ENCODE peak calls at places on chromosomes 3 and 15, in four cellular contexts. One of them, this sample, is unnamed.
A peak's percentile ranks its signal among the peaks of the same experiment; 100 is the strongest.

GRCh38 chr3:109642042-109642441 is 304.7 kb upstream of the DPPA4 start:
- DNase-seq in right lobe of liver: no peak
- DNase-seq in Peyer's patch: no peak
- DNase-seq in upper lobe of left lung: no peak
- DNase-seq in this sample: no peak

GRCh38 chr15:90478981-90479481 is 50.7 kb upstream of the CRTC3 start:
- DNase-seq in right lobe of liver: no peak
- DNase-seq in Peyer's patch: no peak
- DNase-seq in upper lobe of left lung: no peak
- DNase-seq in this sample: no peak

GRCh38 chr15:82143390-82144047 is 97.7 kb upstream of the MEX3B start:
- DNase-seq in right lobe of liver: no peak
- DNase-seq in Peyer's patch: no peak
- DNase-seq in upper lobe of left lung: no peak
- DNase-seq in this sample: no peak

GRCh38 chr15:90261811-90262210 is 3.7 kb upstream of the NGRN start:
- DNase-seq in right lobe of liver: peak; percentile 21
- DNase-seq in Peyer's patch: no peak
- DNase-seq in upper lobe of left lung: no peak
- DNase-seq in this sample: no peak

GRCh38 chr3:132786890-132787289 is 64.7 kb upstream of the NPHP3 start:
- DNase-seq in right lobe of liver: no peak
- DNase-seq in Peyer's patch: no peak
- DNase-seq in upper lobe of left lung: no peak
- DNase-seq in this sample: no peak

GRCh38 chr15:34796847-34797246 is 1.5 kb upstream of the ACTC1 start:
- DNase-seq in right lobe of liver: no peak
- DNase-seq in Peyer's patch: no peak
- DNase-seq in upper lobe of left lung: no peak
- DNase-seq in this sample: no peak

GRCh38 chr3:121111914-121112612 is 204.1 kb downstream of the STXBP5L start:
- DNase-seq in right lobe of liver: no peak
- DNase-seq in Peyer's patch: no peak
- DNase-seq in upper lobe of left lung: no peak
- DNase-seq in this sample: no peak

GRCh38 chr3:134709563-134710312 is 58.9 kb upstream of the KY start:
- DNase-seq in right lobe of liver: no peak
- DNase-seq in Peyer's patch: no peak
- DNase-seq in upper lobe of left lung: no peak
- DNase-seq in this sample: no peak

GRCh38 chr3:82629937-82630336 is 868.5 kb upstream of the GBE1 start:
- DNase-seq in right lobe of liver: no peak
- DNase-seq in Peyer's patch: no peak
- DNase-seq in upper lobe of left lung: no peak
- DNase-seq in this sample: no peak

GRCh38 chr3:42012378-42012934 is 50.6 kb upstream of the ULK4 start:
- DNase-seq in right lobe of liver: no peak
- DNase-seq in Peyer's patch: no peak
- DNase-seq in upper lobe of left lung: no peak
- DNase-seq in this sample: no peak

GRCh38 chr3:179551383-179551782 is 11.3 kb upstream of the ACTL6A start:
- DNase-seq in right lobe of liver: no peak
- DNase-seq in Peyer's patch: no peak
- DNase-seq in upper lobe of left lung: no peak
- DNase-seq in this sample: no peak

GRCh38 chr3:112531358-112531781 is 30.4 kb downstream of the ATG3 start:
- DNase-seq in right lobe of liver: no peak
- DNase-seq in Peyer's patch: no peak
- DNase-seq in upper lobe of left lung: no peak
- DNase-seq in this sample: no peak

GRCh38 chr3:157074490-157074889 is 85.5 kb downstream of the CCNL1 start:
- DNase-seq in right lobe of liver: no peak
- DNase-seq in Peyer's patch: no peak
- DNase-seq in upper lobe of left lung: no peak
- DNase-seq in this sample: no peak

GRCh38 chr3:196193037-196193737 is 18.0 kb downstream of the ZDHHC19 start:
- DNase-seq in right lobe of liver: no peak
- DNase-seq in Peyer's patch: no peak
- DNase-seq in upper lobe of left lung: no peak
- DNase-seq in this sample: no peak

GRCh38 chr3:29080967-29081366 is 199.9 kb upstream of the RBMS3 start:
- DNase-seq in right lobe of liver: no peak
- DNase-seq in Peyer's patch: no peak
- DNase-seq in upper lobe of left lung: no peak
- DNase-seq in this sample: no peak

GRCh38 chr15:63945838-63946298 is 100.4 kb downstream of the DAPK2 start:
- DNase-seq in right lobe of liver: no peak
- DNase-seq in Peyer's patch: no peak
- DNase-seq in upper lobe of left lung: peak; percentile 84
- DNase-seq in this sample: peak; percentile 85

GRCh38 chr3:33658971-33659848 is 58.8 kb downstream of the CLASP2 start:
- DNase-seq in right lobe of liver: peak; percentile 83
- DNase-seq in Peyer's patch: peak; percentile 57
- DNase-seq in upper lobe of left lung: peak; percentile 80
- DNase-seq in this sample: peak; percentile 54

GRCh38 chr15:87887177-87887576 is 369.4 kb downstream of the NTRK3 start:
- DNase-seq in right lobe of liver: no peak
- DNase-seq in Peyer's patch: no peak
- DNase-seq in upper lobe of left lung: no peak
- DNase-seq in this sample: no peak

GRCh38 chr15:76576526-76577279 is 240.1 kb downstream of the ISL2 start:
- DNase-seq in right lobe of liver: peak; percentile 91
- DNase-seq in Peyer's patch: peak; percentile 18
- DNase-seq in upper lobe of left lung: no peak
- DNase-seq in this sample: peak; percentile 84

GRCh38 chr3:5277612-5278236 is 90.2 kb downstream of the EDEM1 start:
- DNase-seq in right lobe of liver: no peak
- DNase-seq in Peyer's patch: no peak
- DNase-seq in upper lobe of left lung: no peak
- DNase-seq in this sample: no peak

GRCh38 chr15:31367730-31368344 is 41.2 kb downstream of the KLF13 start:
- DNase-seq in right lobe of liver: no peak
- DNase-seq in Peyer's patch: peak; percentile 64
- DNase-seq in upper lobe of left lung: no peak
- DNase-seq in this sample: no peak

GRCh38 chr15:78004222-78004727 is 73.2 kb downstream of the TBC1D2B start:
- DNase-seq in right lobe of liver: peak; percentile 64
- DNase-seq in Peyer's patch: no peak
- DNase-seq in upper lobe of left lung: no peak
- DNase-seq in this sample: no peak

GRCh38 chr3:37907906-37908305 is 46.2 kb downstream of the CTDSPL start:
- DNase-seq in right lobe of liver: no peak
- DNase-seq in Peyer's patch: no peak
- DNase-seq in upper lobe of left lung: no peak
- DNase-seq in this sample: no peak

GRCh38 chr3:155745795-155746550 is 1.1 kb upstream of the PLCH1 start:
- DNase-seq in right lobe of liver: no peak
- DNase-seq in Peyer's patch: no peak
- DNase-seq in upper lobe of left lung: peak; percentile 48
- DNase-seq in this sample: no peak

GRCh38 chr3:109149078-109149477 is 12.6 kb downstream of the C3orf85 start:
- DNase-seq in right lobe of liver: no peak
- DNase-seq in Peyer's patch: no peak
- DNase-seq in upper lobe of left lung: no peak
- DNase-seq in this sample: no peak

GRCh38 chr3:25952133-25952532 is 162.2 kb downstream of the OXSM start:
- DNase-seq in right lobe of liver: no peak
- DNase-seq in Peyer's patch: no peak
- DNase-seq in upper lobe of left lung: no peak
- DNase-seq in this sample: no peak

GRCh38 chr3:15722877-15723623 is 74.7 kb downstream of the ANKRD28 start:
- DNase-seq in right lobe of liver: no peak
- DNase-seq in Peyer's patch: no peak
- DNase-seq in upper lobe of left lung: no peak
- DNase-seq in this sample: no peak

GRCh38 chr3:138441256-138441655 is 6.8 kb downstream of the ESYT3 start:
- DNase-seq in right lobe of liver: no peak
- DNase-seq in Peyer's patch: no peak
- DNase-seq in upper lobe of left lung: no peak
- DNase-seq in this sample: no peak

GRCh38 chr3:182848906-182849305 is 55.6 kb downstream of the ATP11B start:
- DNase-seq in right lobe of liver: no peak
- DNase-seq in Peyer's patch: no peak
- DNase-seq in upper lobe of left lung: no peak
- DNase-seq in this sample: no peak

GRCh38 chr3:128911911-128912310 is 32.5 kb downstream of the ACAD9 start:
- DNase-seq in right lobe of liver: no peak
- DNase-seq in Peyer's patch: no peak
- DNase-seq in upper lobe of left lung: no peak
- DNase-seq in this sample: no peak

DNA sequence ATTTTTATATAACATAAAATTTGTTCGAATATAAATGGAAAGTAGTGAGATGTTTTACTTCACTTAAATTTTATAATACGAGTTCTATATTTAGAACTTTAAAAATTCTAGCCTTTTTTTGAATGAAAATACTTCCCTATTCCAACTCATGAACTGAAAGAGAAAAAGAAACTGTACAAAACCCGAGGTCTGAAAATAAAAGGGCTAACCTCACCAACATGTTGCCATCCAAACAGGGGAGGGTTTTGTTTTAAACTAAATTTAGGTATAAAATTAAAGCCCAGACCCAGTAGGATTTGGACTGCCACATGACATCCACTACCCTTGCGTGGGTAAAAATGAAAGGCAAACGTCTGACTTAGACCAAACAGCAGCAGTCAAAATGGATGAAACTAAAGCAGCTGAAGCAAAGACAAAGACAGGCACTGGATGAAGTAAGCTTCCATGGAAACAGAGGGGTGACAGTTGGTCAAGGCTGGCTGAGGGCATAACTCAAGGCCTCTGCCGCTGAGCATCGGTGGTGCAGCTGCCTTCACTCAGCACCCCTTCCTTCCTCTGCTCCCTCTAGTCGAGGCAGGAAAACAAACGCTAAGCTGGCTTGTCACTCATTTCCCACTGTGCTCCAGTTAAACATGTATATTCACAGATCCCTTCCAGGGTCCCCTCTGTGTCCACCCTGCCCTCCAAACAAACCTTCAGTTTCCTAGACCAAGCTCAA is 58.1 kb downstream of the TM4SF4 start:
- DNase-seq in right lobe of liver: no peak
- DNase-seq in Peyer's patch: no peak
- DNase-seq in upper lobe of left lung: no peak
- DNase-seq in this sample: no peak
- H3K4me3 ChIP-seq in right lobe of liver: no peak overlapping the region
- H3K4me3 ChIP-seq in Peyer's patch: no peak overlapping the region
- H3K4me3 ChIP-seq in upper lobe of left lung: no peak overlapping the region
- H3K4me3 ChIP-seq in this sample: no peak overlapping the region

GRCh38 chr15:98785796-98786581 is 137.7 kb downstream of the IGF1R start:
- DNase-seq in right lobe of liver: no peak
- DNase-seq in Peyer's patch: no peak
- DNase-seq in upper lobe of left lung: no peak
- DNase-seq in this sample: no peak
- TF ChIP-seq CTCF in right lobe of liver: no peak
- TF ChIP-seq CTCF in Peyer's patch: no peak
- TF ChIP-seq CTCF in upper lobe of left lung: no peak
- TF ChIP-seq CTCF in this sample: no peak

GRCh38 chr3:169780738-169781137 is 7.5 kb downstream of the MYNN start:
- DNase-seq in right lobe of liver: no peak
- DNase-seq in Peyer's patch: no peak
- DNase-seq in upper lobe of left lung: no peak
- DNase-seq in this sample: no peak
- TF ChIP-seq POLR2A in right lobe of liver: no peak
- TF ChIP-seq POLR2A in Peyer's patch: no peak
- TF ChIP-seq POLR2A in upper lobe of left lung: no peak
- TF ChIP-seq POLR2A in this sample: no peak

GRCh38 chr3:142873569-142873968 is 15.3 kb downstream of the PCOLCE2 start:
- DNase-seq in right lobe of liver: no peak
- DNase-seq in Peyer's patch: no peak
- DNase-seq in upper lobe of left lung: no peak
- DNase-seq in this sample: no peak
- H3K4me3 ChIP-seq in right lobe of liver: no peak overlapping the region
- H3K4me3 ChIP-seq in Peyer's patch: no peak overlapping the region
- H3K4me3 ChIP-seq in upper lobe of left lung: no peak overlapping the region
- H3K4me3 ChIP-seq in this sample: no peak overlapping the region

DNA sequence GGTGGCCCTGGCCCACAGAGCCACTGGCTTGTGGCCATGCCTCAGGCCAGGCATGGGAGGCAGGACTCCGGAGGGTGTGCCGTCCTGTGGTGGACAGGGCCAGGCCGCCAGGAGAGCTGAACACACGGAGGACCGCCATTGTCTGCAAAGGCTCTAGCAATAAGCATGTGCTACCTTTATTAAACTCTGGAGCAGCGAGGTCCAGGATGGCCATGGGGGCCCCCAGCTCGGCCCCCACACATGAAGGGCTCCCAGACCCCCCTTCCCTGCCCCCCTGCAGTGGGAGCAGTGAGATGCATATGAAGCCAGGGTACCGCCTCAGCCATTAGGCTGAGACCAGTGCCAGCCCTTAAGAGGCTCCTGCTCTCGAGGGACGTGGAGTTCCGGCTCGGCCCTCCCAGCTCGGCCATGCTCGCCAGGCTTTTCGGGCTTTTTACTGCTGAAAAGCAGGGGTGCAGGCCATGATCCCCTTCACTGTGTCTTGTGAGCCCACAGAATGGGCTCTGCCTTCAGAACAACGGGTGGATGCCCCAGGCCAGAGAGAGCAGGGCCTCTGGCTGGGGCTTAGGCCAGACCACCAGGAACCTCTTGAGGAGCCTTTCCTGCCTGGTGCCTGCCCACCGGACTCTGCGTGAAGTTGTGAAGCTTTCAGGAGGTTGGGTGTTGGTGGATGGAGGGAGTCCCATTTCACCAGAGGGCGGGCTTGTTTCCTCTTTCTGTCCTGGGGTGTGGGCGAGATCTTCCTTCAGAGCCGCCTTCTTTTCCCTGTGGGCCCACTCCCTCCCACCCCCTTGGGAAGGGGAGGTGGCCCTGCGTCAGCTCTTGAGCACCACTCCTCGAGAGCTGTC is 2.6 kb downstream of the AMIGO3 start:
- DNase-seq in right lobe of liver: peak; percentile 59
- DNase-seq in Peyer's patch: no peak
- DNase-seq in upper lobe of left lung: peak; percentile 78
- DNase-seq in this sample: no peak
- TF ChIP-seq CTCF in right lobe of liver: no peak
- TF ChIP-seq CTCF in Peyer's patch: no peak
- TF ChIP-seq CTCF in upper lobe of left lung: no peak
- TF ChIP-seq CTCF in this sample: no peak

GRCh38 chr3:181629029-181629428 is 82.7 kb upstream of the SOX2 start:
- DNase-seq in right lobe of liver: no peak
- DNase-seq in Peyer's patch: no peak
- DNase-seq in upper lobe of left lung: no peak
- DNase-seq in this sample: no peak
- TF ChIP-seq POLR2A in right lobe of liver: no peak
- TF ChIP-seq POLR2A in Peyer's patch: no peak
- TF ChIP-seq POLR2A in upper lobe of left lung: no peak
- TF ChIP-seq POLR2A in this sample: no peak

DNA sequence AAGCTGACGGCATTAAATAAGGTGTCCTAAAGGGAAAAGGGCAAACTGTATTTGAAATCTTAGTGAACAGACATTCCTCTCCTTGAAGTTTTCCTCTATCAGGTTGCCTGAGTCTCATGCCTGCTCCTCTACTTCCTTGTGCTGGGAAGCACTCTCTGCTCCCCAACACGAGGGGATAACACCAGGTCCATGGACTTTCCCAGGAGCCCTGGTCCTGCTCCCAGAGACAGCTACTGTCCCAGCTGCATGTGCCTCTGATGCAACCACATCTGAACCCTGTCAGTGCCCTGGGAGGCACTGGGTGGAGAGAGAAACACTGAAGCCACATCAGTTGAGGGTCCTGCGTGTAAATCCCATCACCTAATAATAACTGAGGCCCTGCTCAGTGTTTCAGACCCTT is 7.4 kb downstream of the TLR9 start:
- DNase-seq in right lobe of liver: peak; percentile 67
- DNase-seq in Peyer's patch: no peak
- DNase-seq in upper lobe of left lung: no peak
- DNase-seq in this sample: no peak
- H3K4me3 ChIP-seq in right lobe of liver: no peak overlapping the region
- H3K4me3 ChIP-seq in Peyer's patch: no peak overlapping the region
- H3K4me3 ChIP-seq in upper lobe of left lung: no peak overlapping the region
- H3K4me3 ChIP-seq in this sample: no peak overlapping the region